ENCODE peak calls at places on chromosomes 13 and 19, in four cellular contexts. One of them, this sample, is unnamed.

GRCh38 chr13:111906306-111906705 is 160.6 kb upstream of the SOX1 start:
- DNase-seq in A673: no peak
- DNase-seq in right atrium auricular region: peak
- DNase-seq in breast epithelium: no peak
- DNase-seq in this sample: no peak

GRCh38 chr19:35236638-35237400 is 8.3 kb upstream of the FAM187B start:
- DNase-seq in A673: peak
- DNase-seq in right atrium auricular region: peak
- DNase-seq in breast epithelium: no peak
- DNase-seq in this sample: no peak

GRCh38 chr19:38478273-38478971 is 44.9 kb downstream of the RYR1 start:
- DNase-seq in A673: peak
- DNase-seq in right atrium auricular region: no peak
- DNase-seq in breast epithelium: no peak
- DNase-seq in this sample: no peak

GRCh38 chr13:83327091-83327490 is 555.2 kb downstream of the SLITRK1 start:
- DNase-seq in A673: peak
- DNase-seq in breast epithelium: no peak
- DNase-seq in right atrium auricular region: no peak
- DNase-seq in this sample: no peak

GRCh38 chr13:48653074-48654054 is at the start of gene CYSLTR2:
- DNase-seq in A673: peak
- DNase-seq in breast epithelium: no peak
- DNase-seq in right atrium auricular region: no peak
- DNase-seq in this sample: no peak

GRCh38 chr13:114130708-114131580 is 1.5 kb downstream of the RASA3 start:
- DNase-seq in right atrium auricular region: peak
- DNase-seq in breast epithelium: no peak
- DNase-seq in A673: peak
- DNase-seq in this sample: peak

GRCh38 chr19:33048806-33049676 is 15.6 kb downstream of the RHPN2 start:
- DNase-seq in right atrium auricular region: no peak
- DNase-seq in breast epithelium: no peak
- DNase-seq in A673: no peak
- DNase-seq in this sample: no peak

GRCh38 chr19:46271488-46272197 is 25.2 kb upstream of the HIF3A start:
- DNase-seq in right atrium auricular region: no peak
- DNase-seq in A673: no peak
- DNase-seq in breast epithelium: no peak
- DNase-seq in this sample: no peak

GRCh38 chr19:36528921-36529518 is 949 bp upstream of the ZNF260 start:
- DNase-seq in right atrium auricular region: no peak
- DNase-seq in A673: peak
- DNase-seq in breast epithelium: no peak
- DNase-seq in this sample: peak

GRCh38 chr13:31835932-31836331 is 96.6 kb downstream of the RXFP2 start:
- DNase-seq in breast epithelium: no peak
- DNase-seq in A673: peak
- DNase-seq in right atrium auricular region: no peak
- DNase-seq in this sample: no peak

GRCh38 chr19:20256606-20257005 is 89.6 kb downstream of the ZNF486 start:
- DNase-seq in A673: no peak
- DNase-seq in breast epithelium: no peak
- DNase-seq in right atrium auricular region: no peak
- DNase-seq in this sample: no peak

GRCh38 chr19:18098891-18099622 is 1.5 kb downstream of the MAST3 start:
- DNase-seq in breast epithelium: no peak
- DNase-seq in A673: no peak
- DNase-seq in right atrium auricular region: no peak
- DNase-seq in this sample: no peak

GRCh38 chr13:113746671-113747070 is 12.4 kb upstream of the TMEM255B start:
- DNase-seq in breast epithelium: no peak
- DNase-seq in A673: no peak
- DNase-seq in right atrium auricular region: no peak
- DNase-seq in this sample: no peak

GRCh38 chr19:48926909-48927308 is 6.6 kb upstream of the DHDH start:
- DNase-seq in right atrium auricular region: peak
- DNase-seq in A673: peak
- DNase-seq in breast epithelium: no peak
- DNase-seq in this sample: no peak

GRCh38 chr19:49361438-49362047 is 673 bp downstream of the TEAD2 start:
- DNase-seq in breast epithelium: peak
- DNase-seq in right atrium auricular region: peak
- DNase-seq in A673: peak
- DNase-seq in this sample: peak

GRCh38 chr19:40150170-40150569 is 41.1 kb upstream of the MAP3K10 start:
- DNase-seq in A673: no peak
- DNase-seq in breast epithelium: no peak
- DNase-seq in right atrium auricular region: no peak
- DNase-seq in this sample: no peak

GRCh38 chr19:14495678-14496028 is 274 bp downstream of the GIPC1 start:
- DNase-seq in breast epithelium: no peak
- DNase-seq in right atrium auricular region: no peak
- DNase-seq in A673: no peak
- DNase-seq in this sample: peak

GRCh38 chr13:99870541-99870940 is 101.0 kb downstream of the ZIC5 start:
- DNase-seq in A673: no peak
- DNase-seq in breast epithelium: no peak
- DNase-seq in right atrium auricular region: no peak
- DNase-seq in this sample: no peak

GRCh38 chr13:48412100-48412556 is 785 bp downstream of the LPAR6 start:
- DNase-seq in A673: peak
- DNase-seq in breast epithelium: no peak
- DNase-seq in right atrium auricular region: no peak
- DNase-seq in this sample: no peak

GRCh38 chr19:58277748-58278147 is 1.0 kb upstream of the ZNF8 start:
- DNase-seq in breast epithelium: no peak
- DNase-seq in A673: no peak
- DNase-seq in right atrium auricular region: no peak
- DNase-seq in this sample: no peak

GRCh38 chr19:54470991-54471782 is 1.9 kb downstream of the CDC42EP5 start:
- DNase-seq in right atrium auricular region: no peak
- DNase-seq in A673: peak
- DNase-seq in breast epithelium: no peak
- DNase-seq in this sample: no peak

GRCh38 chr19:5579697-5580096 is 11.9 kb upstream of the TINCR start:
- DNase-seq in breast epithelium: no peak
- DNase-seq in right atrium auricular region: no peak
- DNase-seq in A673: no peak
- DNase-seq in this sample: no peak

GRCh38 chr19:18589380-18590272 is 1.0 kb downstream of the REX1BD start:
- DNase-seq in A673: peak
- DNase-seq in breast epithelium: peak
- DNase-seq in right atrium auricular region: peak
- DNase-seq in this sample: peak

GRCh38 chr19:51259348-51260245 is 8.7 kb downstream of the SIGLECL1 start:
- DNase-seq in right atrium auricular region: no peak
- DNase-seq in A673: peak
- DNase-seq in breast epithelium: no peak
- DNase-seq in this sample: peak

GRCh38 chr13:71877280-71877653 is 10.3 kb upstream of the DACH1 start:
- DNase-seq in right atrium auricular region: no peak
- DNase-seq in A673: no peak
- DNase-seq in breast epithelium: no peak
- DNase-seq in this sample: peak

GRCh38 chr19:29705706-29706105 is 9.4 kb downstream of the C19orf12 start:
- DNase-seq in breast epithelium: no peak
- DNase-seq in A673: no peak
- DNase-seq in right atrium auricular region: no peak
- DNase-seq in this sample: no peak

GRCh38 chr13:87820221-87820620 is 149.1 kb downstream of the SLITRK5 start:
- DNase-seq in A673: peak
- DNase-seq in right atrium auricular region: no peak
- DNase-seq in breast epithelium: no peak
- DNase-seq in this sample: no peak

GRCh38 chr13:44844786-44845185 is 144.5 kb downstream of the NUFIP1 start:
- DNase-seq in breast epithelium: no peak
- DNase-seq in A673: no peak
- DNase-seq in right atrium auricular region: no peak
- DNase-seq in this sample: no peak

GRCh38 chr19:29492761-29493160 is 33.0 kb upstream of the VSTM2B start:
- DNase-seq in breast epithelium: no peak
- DNase-seq in A673: no peak
- DNase-seq in right atrium auricular region: no peak
- DNase-seq in this sample: no peak

GRCh38 chr13:31195616-31196015 is 4.2 kb upstream of the B3GLCT start:
- DNase-seq in breast epithelium: no peak
- DNase-seq in right atrium auricular region: no peak
- DNase-seq in A673: no peak
- DNase-seq in this sample: no peak

GRCh38 chr19:42487025-42487797 is 41.1 kb downstream of the CEACAM1 start:
- DNase-seq in A673: no peak
- DNase-seq in breast epithelium: no peak
- DNase-seq in right atrium auricular region: no peak
- DNase-seq in this sample: no peak

GRCh38 chr13:24233351-24233901 is 72.9 kb downstream of the SPATA13 start:
- DNase-seq in breast epithelium: no peak
- DNase-seq in A673: peak
- DNase-seq in right atrium auricular region: no peak
- DNase-seq in this sample: no peak

GRCh38 chr13:89968468-89968867 is 1379.0 kb upstream of the MIR17HG start:
- DNase-seq in right atrium auricular region: no peak
- DNase-seq in A673: no peak
- DNase-seq in breast epithelium: no peak
- DNase-seq in this sample: no peak

GRCh38 chr13:114049026-114049425 is 75.2 kb upstream of the C13orf46 start:
- DNase-seq in right atrium auricular region: no peak
- DNase-seq in breast epithelium: no peak
- DNase-seq in A673: no peak
- DNase-seq in this sample: no peak

This sample was measured in SJCRH30.